ENCODE peak calls at places on chromosomes 6 and 20, in eight cellular contexts. One of them, this sample, is unnamed.

GRCh38 chr6:159168536-159169192 is 536 bp upstream of the FNDC1 start:
- DNase-seq in H1: no peak
- DNase-seq in GM23248: peak; percentile 23
- DNase-seq in SK-N-SH: peak; percentile 65
- DNase-seq in GM23338: peak; percentile 91
- DNase-seq in trophoblast cell: peak; percentile 74
- DNase-seq in HCT116: no peak
- DNase-seq in fibroblast of lung: peak; percentile 54
- DNase-seq in this sample: no peak

GRCh38 chr20:62236200-62236599 is 2.1 kb upstream of the OSBPL2 start:
- DNase-seq in H1: no peak
- DNase-seq in GM23248: no peak
- DNase-seq in SK-N-SH: no peak
- DNase-seq in GM23338: no peak
- DNase-seq in trophoblast cell: no peak
- DNase-seq in HCT116: no peak
- DNase-seq in fibroblast of lung: no peak
- DNase-seq in this sample: no peak

GRCh38 chr6:29097803-29098202 is 1.5 kb upstream of the OR2J1 start:
- DNase-seq in H1: no peak
- DNase-seq in GM23248: no peak
- DNase-seq in SK-N-SH: no peak
- DNase-seq in GM23338: no peak
- DNase-seq in trophoblast cell: no peak
- DNase-seq in HCT116: no peak
- DNase-seq in fibroblast of lung: no peak
- DNase-seq in this sample: no peak

GRCh38 chr6:38326837-38327236 is 312.9 kb downstream of the BTBD9 start:
- DNase-seq in H1: no peak
- DNase-seq in GM23248: no peak
- DNase-seq in SK-N-SH: no peak
- DNase-seq in GM23338: no peak
- DNase-seq in trophoblast cell: no peak
- DNase-seq in HCT116: no peak
- DNase-seq in fibroblast of lung: no peak
- DNase-seq in this sample: no peak

GRCh38 chr6:71124340-71124739 is 164.3 kb upstream of the OGFRL1 start:
- DNase-seq in H1: no peak
- DNase-seq in GM23248: no peak
- DNase-seq in SK-N-SH: no peak
- DNase-seq in GM23338: no peak
- DNase-seq in trophoblast cell: no peak
- DNase-seq in HCT116: no peak
- DNase-seq in fibroblast of lung: peak; percentile 55
- DNase-seq in this sample: no peak

GRCh38 chr6:44960898-44961297 is 367.2 kb upstream of the RUNX2 start:
- DNase-seq in H1: no peak
- DNase-seq in GM23248: peak; percentile 22
- DNase-seq in SK-N-SH: no peak
- DNase-seq in GM23338: no peak
- DNase-seq in trophoblast cell: peak; percentile 6
- DNase-seq in HCT116: peak; percentile 23
- DNase-seq in fibroblast of lung: peak; percentile 8
- DNase-seq in this sample: no peak

GRCh38 chr6:106254636-106255035 is 70.9 kb downstream of the ATG5 start:
- DNase-seq in H1: no peak
- DNase-seq in GM23248: peak; percentile 78
- DNase-seq in SK-N-SH: no peak
- DNase-seq in GM23338: no peak
- DNase-seq in trophoblast cell: no peak
- DNase-seq in HCT116: no peak
- DNase-seq in fibroblast of lung: peak; percentile 62
- DNase-seq in this sample: no peak

GRCh38 chr6:49550413-49551125 is at the start of gene C6orf141:
- DNase-seq in H1: peak; percentile 74
- DNase-seq in GM23248: peak; percentile 12
- DNase-seq in SK-N-SH: peak; percentile 11
- DNase-seq in GM23338: peak; percentile 88
- DNase-seq in trophoblast cell: peak; percentile 75
- DNase-seq in HCT116: peak; percentile 70
- DNase-seq in fibroblast of lung: peak; percentile 59
- DNase-seq in this sample: no peak

GRCh38 chr6:52416629-52417151 is 3.5 kb upstream of the EFHC1 start:
- DNase-seq in H1: no peak
- DNase-seq in GM23248: peak; percentile 80
- DNase-seq in SK-N-SH: peak; percentile 58
- DNase-seq in GM23338: peak; percentile 77
- DNase-seq in trophoblast cell: no peak
- DNase-seq in HCT116: peak; percentile 77
- DNase-seq in fibroblast of lung: peak; percentile 66
- DNase-seq in this sample: no peak

GRCh38 chr20:37407573-37408002 is 61.6 kb downstream of the SRC start:
- DNase-seq in H1: no peak
- DNase-seq in GM23248: peak; percentile 49
- DNase-seq in SK-N-SH: no peak
- DNase-seq in GM23338: no peak
- DNase-seq in trophoblast cell: peak; percentile 32
- DNase-seq in HCT116: no peak
- DNase-seq in fibroblast of lung: peak; percentile 20
- DNase-seq in this sample: no peak

DNA sequence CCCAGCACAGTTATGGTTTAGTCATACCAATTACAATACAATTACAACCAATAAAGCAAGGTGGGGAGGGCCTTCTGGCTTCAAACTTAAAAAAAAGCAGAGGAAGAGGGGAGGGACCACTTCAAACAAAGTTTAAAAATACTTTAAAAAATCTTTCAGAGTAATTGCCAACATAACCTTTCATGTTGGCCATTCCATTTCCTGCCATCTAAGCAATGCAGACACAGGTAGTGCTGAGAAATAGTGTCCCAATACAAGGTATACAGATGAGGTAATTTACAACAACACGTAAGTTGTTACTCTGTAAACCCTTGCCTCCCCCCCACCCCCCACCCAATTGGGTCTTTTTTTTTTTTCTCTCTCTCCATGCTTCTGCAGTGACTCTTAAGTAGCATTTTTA is 18.8 kb upstream of the TBC1D20 start:
- DNase-seq in H1: no peak
- DNase-seq in GM23248: no peak
- DNase-seq in SK-N-SH: no peak
- DNase-seq in GM23338: no peak
- DNase-seq in trophoblast cell: no peak
- DNase-seq in HCT116: no peak
- DNase-seq in fibroblast of lung: no peak
- DNase-seq in this sample: no peak
- H3K36me3 ChIP-seq in H1: peaks cover 51% of the 10 kb centered on the region
- H3K36me3 ChIP-seq in GM23248: peaks cover 44% of the 10 kb centered on the region
- H3K36me3 ChIP-seq in SK-N-SH: peaks cover 65% of the 10 kb centered on the region
- H3K36me3 ChIP-seq in GM23338: peaks cover 49% of the 10 kb centered on the region
- H3K36me3 ChIP-seq in trophoblast cell: peaks cover 45% of the 10 kb centered on the region
- H3K36me3 ChIP-seq in HCT116: peaks cover 53% of the 10 kb centered on the region
- H3K36me3 ChIP-seq in fibroblast of lung: peaks cover 11% of the 10 kb centered on the region
- H3K36me3 ChIP-seq in this sample: peaks cover 38% of the 10 kb centered on the region

GRCh38 chr6:112470396-112470795 is 123.3 kb downstream of the RFPL4B start:
- DNase-seq in H1: no peak
- DNase-seq in GM23248: peak; percentile 59
- DNase-seq in SK-N-SH: no peak
- DNase-seq in GM23338: no peak
- DNase-seq in trophoblast cell: no peak
- DNase-seq in HCT116: no peak
- DNase-seq in fibroblast of lung: peak; percentile 54
- DNase-seq in this sample: no peak

GRCh38 chr6:112469306-112469705 is 122.2 kb downstream of the RFPL4B start:
- DNase-seq in H1: no peak
- DNase-seq in GM23248: no peak
- DNase-seq in SK-N-SH: no peak
- DNase-seq in GM23338: no peak
- DNase-seq in trophoblast cell: no peak
- DNase-seq in HCT116: no peak
- DNase-seq in fibroblast of lung: no peak
- DNase-seq in this sample: no peak

GRCh38 chr6:112466378-112467151 is 119.4 kb downstream of the RFPL4B start:
- DNase-seq in H1: no peak
- DNase-seq in GM23248: peak; percentile 72
- DNase-seq in SK-N-SH: no peak
- DNase-seq in GM23338: no peak
- DNase-seq in trophoblast cell: peak; percentile 68
- DNase-seq in HCT116: no peak
- DNase-seq in fibroblast of lung: peak; percentile 83
- DNase-seq in this sample: no peak

GRCh38 chr6:112470950-112471349 is 123.8 kb downstream of the RFPL4B start:
- DNase-seq in H1: no peak
- DNase-seq in GM23248: no peak
- DNase-seq in SK-N-SH: no peak
- DNase-seq in GM23338: no peak
- DNase-seq in trophoblast cell: peak; percentile 21
- DNase-seq in HCT116: no peak
- DNase-seq in fibroblast of lung: no peak
- DNase-seq in this sample: no peak

DNA sequence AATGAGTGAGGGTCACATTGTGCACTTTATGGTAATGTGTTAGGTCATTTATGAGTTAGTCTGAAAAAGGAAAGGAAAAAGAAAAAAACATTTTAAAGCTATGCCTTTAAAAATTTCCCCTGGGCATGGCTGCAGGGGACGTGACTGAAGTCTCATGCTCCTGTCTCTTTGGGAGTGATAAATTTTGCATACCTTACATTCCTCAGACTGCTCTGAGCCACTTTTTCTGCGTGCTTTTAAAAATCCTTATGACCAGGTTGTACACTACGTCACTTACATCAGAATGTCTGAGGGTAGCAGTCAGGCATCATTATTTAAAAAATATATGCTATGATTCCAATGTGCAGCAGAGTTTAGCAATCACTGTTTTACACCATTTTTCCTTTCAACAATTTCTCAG is 121.2 kb downstream of the RFPL4B start:
- DNase-seq in H1: no peak
- DNase-seq in GM23248: peak; percentile 51
- DNase-seq in SK-N-SH: no peak
- DNase-seq in GM23338: peak; percentile 6
- DNase-seq in trophoblast cell: peak; percentile 99
- DNase-seq in HCT116: no peak
- DNase-seq in fibroblast of lung: peak; percentile 86
- DNase-seq in this sample: peak; percentile 58
- H3K27ac ChIP-seq in H1: no peak overlapping the region
- H3K27ac ChIP-seq in GM23248: peak overlapping the region; percentile 44
- H3K27ac ChIP-seq in SK-N-SH: no peak overlapping the region
- H3K27ac ChIP-seq in GM23338: no peak overlapping the region
- H3K27ac ChIP-seq in trophoblast cell: no peak overlapping the region
- H3K27ac ChIP-seq in HCT116: no peak overlapping the region
- H3K27ac ChIP-seq in fibroblast of lung: no peak overlapping the region
- H3K27ac ChIP-seq in this sample: no peak overlapping the region

DNA sequence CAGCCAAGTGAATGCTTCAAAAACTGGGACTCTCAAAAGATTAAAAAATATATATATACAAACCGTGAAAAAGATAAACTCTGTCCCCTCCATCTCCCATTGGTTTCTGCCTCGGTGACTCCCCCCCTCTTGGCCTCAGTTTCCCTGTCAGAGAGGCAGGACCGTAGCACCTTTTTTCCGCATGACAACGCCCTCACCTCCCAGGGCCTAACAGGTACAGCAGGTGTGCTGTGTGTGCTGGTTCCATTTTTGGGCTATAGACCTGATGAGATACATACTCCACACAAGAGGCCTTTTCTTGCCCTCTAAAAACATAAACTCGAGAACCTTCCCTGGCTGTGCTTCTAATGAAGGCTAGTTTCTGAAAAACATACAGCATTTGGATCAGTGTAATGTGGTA is 49.5 kb downstream of the GNAS start:
- DNase-seq in H1: no peak
- DNase-seq in GM23248: no peak
- DNase-seq in SK-N-SH: no peak
- DNase-seq in GM23338: no peak
- DNase-seq in trophoblast cell: no peak
- DNase-seq in HCT116: no peak
- DNase-seq in fibroblast of lung: no peak
- DNase-seq in this sample: no peak
- H3K79me2 ChIP-seq in H1: no peaks in the 10 kb centered on the region
- H3K79me2 ChIP-seq in GM23248: peaks cover 100% of the 10 kb centered on the region
- H3K79me2 ChIP-seq in SK-N-SH: peaks cover 98% of the 10 kb centered on the region
- H3K79me2 ChIP-seq in GM23338: peaks cover 84% of the 10 kb centered on the region
- H3K79me2 ChIP-seq in trophoblast cell: peaks cover 9% of the 10 kb centered on the region
- H3K79me2 ChIP-seq in HCT116: peaks cover 92% of the 10 kb centered on the region
- H3K79me2 ChIP-seq in fibroblast of lung: peaks cover 72% of the 10 kb centered on the region
- H3K79me2 ChIP-seq in this sample: peaks cover 64% of the 10 kb centered on the region

GRCh38 chr6:34834789-34835518 is 43.1 kb downstream of the BLTP3A start:
- DNase-seq in H1: no peak
- DNase-seq in GM23248: peak; percentile 63
- DNase-seq in SK-N-SH: no peak
- DNase-seq in GM23338: no peak
- DNase-seq in trophoblast cell: peak; percentile 90
- DNase-seq in HCT116: no peak
- DNase-seq in fibroblast of lung: peak; percentile 30
- DNase-seq in this sample: no peak

GRCh38 chr6:34836008-34836407 is 44.1 kb downstream of the BLTP3A start:
- DNase-seq in H1: no peak
- DNase-seq in GM23248: no peak
- DNase-seq in SK-N-SH: no peak
- DNase-seq in GM23338: no peak
- DNase-seq in trophoblast cell: no peak
- DNase-seq in HCT116: no peak
- DNase-seq in fibroblast of lung: no peak
- DNase-seq in this sample: no peak

GRCh38 chr6:34839696-34840352 is 47.9 kb downstream of the BLTP3A start:
- DNase-seq in H1: no peak
- DNase-seq in GM23248: no peak
- DNase-seq in SK-N-SH: no peak
- DNase-seq in GM23338: no peak
- DNase-seq in trophoblast cell: no peak
- DNase-seq in HCT116: no peak
- DNase-seq in fibroblast of lung: peak; percentile 14
- DNase-seq in this sample: no peak

GRCh38 chr6:34837500-34837899 is 45.6 kb downstream of the BLTP3A start:
- DNase-seq in H1: no peak
- DNase-seq in GM23248: no peak
- DNase-seq in SK-N-SH: no peak
- DNase-seq in GM23338: no peak
- DNase-seq in trophoblast cell: no peak
- DNase-seq in HCT116: no peak
- DNase-seq in fibroblast of lung: no peak
- DNase-seq in this sample: no peak

GRCh38 chr6:34836451-34836850 is 44.6 kb downstream of the BLTP3A start:
- DNase-seq in H1: no peak
- DNase-seq in GM23248: no peak
- DNase-seq in SK-N-SH: no peak
- DNase-seq in GM23338: no peak
- DNase-seq in trophoblast cell: no peak
- DNase-seq in HCT116: no peak
- DNase-seq in fibroblast of lung: no peak
- DNase-seq in this sample: no peak
- H3K36me3 ChIP-seq in H1: peaks cover 22% of the 10 kb centered on the region
- H3K36me3 ChIP-seq in GM23248: peaks cover 16% of the 10 kb centered on the region
- H3K36me3 ChIP-seq in SK-N-SH: peaks cover 14% of the 10 kb centered on the region
- H3K36me3 ChIP-seq in GM23338: peaks cover 7% of the 10 kb centered on the region
- H3K36me3 ChIP-seq in trophoblast cell: peaks cover 2% of the 10 kb centered on the region
- H3K36me3 ChIP-seq in HCT116: peaks cover 4% of the 10 kb centered on the region
- H3K36me3 ChIP-seq in fibroblast of lung: no peaks in the 10 kb centered on the region
- H3K36me3 ChIP-seq in this sample: peaks cover 3% of the 10 kb centered on the region

DNA sequence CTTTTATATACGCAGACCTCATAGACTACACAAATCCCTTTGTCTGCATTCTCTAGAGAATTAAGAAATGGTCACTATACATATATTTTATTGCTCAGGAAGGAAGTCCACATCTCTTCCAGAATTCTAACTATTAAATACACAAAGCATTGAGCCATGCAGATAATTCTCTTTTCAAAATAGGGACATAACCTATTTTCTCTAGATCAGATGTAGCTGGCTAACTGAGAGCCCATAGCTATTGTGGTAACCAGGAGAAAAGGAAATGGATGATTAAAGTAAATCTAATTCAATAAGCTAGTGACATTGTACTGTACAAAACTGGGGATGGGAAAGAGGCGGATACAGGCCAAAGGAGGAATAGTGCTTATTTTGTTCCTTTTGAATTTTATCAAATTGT is 137.2 kb downstream of the BACH2 start:
- DNase-seq in H1: no peak
- DNase-seq in GM23248: no peak
- DNase-seq in SK-N-SH: peak; percentile 34
- DNase-seq in GM23338: no peak
- DNase-seq in trophoblast cell: no peak
- DNase-seq in HCT116: no peak
- DNase-seq in fibroblast of lung: no peak
- DNase-seq in this sample: no peak
- H3K27ac ChIP-seq in H1: no peak overlapping the region
- H3K27ac ChIP-seq in GM23248: no peak overlapping the region
- H3K27ac ChIP-seq in SK-N-SH: peak overlapping the region; percentile 94
- H3K27ac ChIP-seq in GM23338: no peak overlapping the region
- H3K27ac ChIP-seq in trophoblast cell: no peak overlapping the region
- H3K27ac ChIP-seq in HCT116: no peak overlapping the region
- H3K27ac ChIP-seq in fibroblast of lung: no peak overlapping the region
- H3K27ac ChIP-seq in this sample: no peak overlapping the region